ENCODE peak calls at places on chromosomes 6 and 20, in five cellular contexts. G, A, R, O and L are unnamed samples.

GRCh38 chr6:84768442-84769174 is 4.2 kb upstream of the TBX18 start:
- DNase-seq in G (no peak), R (no peak), A (no peak), O (no peak), L (peak)

GRCh38 chr20:18909254-18909653 is 95.7 kb downstream of the SCP2D1 start:
- DNase-seq in G (no peak), A (no peak), O (no peak), R (no peak), L (no peak)

GRCh38 chr20:2042400-2042799 is 48.5 kb upstream of the PDYN start:
- DNase-seq in G (peak), O (peak), A (no peak), R (no peak), L (peak)

GRCh38 chr6:147508073-147508870 is at the start of gene SAMD5:
- DNase-seq in A (no peak), R (peak), O (peak), G (peak), L (peak)

GRCh38 chr6:133187657-133188453 is 53.3 kb upstream of the EYA4 start:
- DNase-seq in O (peak), A (no peak), G (peak), R (no peak), L (no peak)

GRCh38 chr20:62768815-62769287 is 27.4 kb upstream of the MRGBP start:
- DNase-seq in R (peak), A (no peak), G (peak), O (no peak), L (peak)

GRCh38 chr6:89372506-89372901 is 20.0 kb upstream of the UBE2J1 start:
- DNase-seq in R (no peak), A (peak), O (no peak), G (no peak), L (no peak)

GRCh38 chr6:21905531-21905930 is 312.0 kb downstream of the SOX4 start:
- DNase-seq in O (no peak), A (no peak), R (no peak), G (no peak), L (no peak)

GRCh38 chr6:44621846-44622245 is 234.3 kb downstream of the CDC5L start:
- DNase-seq in O (no peak), A (no peak), R (no peak), G (peak), L (no peak)

GRCh38 chr6:16669227-16669626 is 92.0 kb downstream of the ATXN1 start:
- DNase-seq in O (peak), R (peak), G (peak), A (peak), L (peak)

GRCh38 chr6:33926451-33926850 is 122.6 kb upstream of the MLN start:
- DNase-seq in A (peak), G (peak), R (no peak), O (peak), L (peak)

GRCh38 chr6:6661684-6662083 is 73.2 kb downstream of the LY86 start:
- DNase-seq in A (no peak), R (peak), O (peak), G (no peak), L (peak)

GRCh38 chr6:102742033-102742432 is 1348.5 kb downstream of the GRIK2 start:
- DNase-seq in A (no peak), G (no peak), R (no peak), O (peak), L (no peak)

GRCh38 chr6:166815629-166816028 is 140.7 kb downstream of the RNASET2 start:
- DNase-seq in R (no peak), G (peak), A (no peak), O (peak), L (peak)

GRCh38 chr6:46507426-46507825 is 16.2 kb upstream of the RCAN2 start:
- DNase-seq in R (no peak), G (no peak), A (no peak), O (no peak), L (no peak)

GRCh38 chr6:144485531-144485930 is 200.4 kb downstream of the UTRN start:
- DNase-seq in G (no peak), A (no peak), O (no peak), R (no peak), L (no peak)

GRCh38 chr6:43393597-43393996 is 24.1 kb upstream of the ZNF318 start:
- DNase-seq in G (no peak), O (no peak), R (no peak), A (no peak), L (no peak)

GRCh38 chr6:118080547-118080946 is 173.5 kb downstream of the SLC35F1 start:
- DNase-seq in O (peak), R (no peak), A (no peak), G (no peak), L (no peak)

GRCh38 chr6:45326698-45327417 is 1.3 kb upstream of the RUNX2 start:
- DNase-seq in A (no peak), O (no peak), G (no peak), R (no peak), L (no peak)

GRCh38 chr20:9079038-9079731 is 10.3 kb downstream of the PLCB4 start:
- DNase-seq in O (no peak), A (no peak), G (no peak), R (no peak), L (no peak)

GRCh38 chr6:61711849-61712248 is 574.2 kb downstream of the KHDRBS2 start:
- DNase-seq in R (no peak), G (no peak), O (peak), A (peak), L (no peak)

GRCh38 chr20:23047001-23047737 is 2.3 kb downstream of the THBD start:
- DNase-seq in O (peak), R (no peak), A (no peak), G (no peak), L (peak)

GRCh38 chr6:119716668-119717270 is 367.2 kb upstream of the MAN1A1 start:
- DNase-seq in A (no peak), O (no peak), R (no peak), G (no peak), L (no peak)

GRCh38 chr20:5153612-5154542 is 27.1 kb downstream of the CDS2 start:
- DNase-seq in R (peak), O (peak), G (peak), A (peak), L (peak)

GRCh38 chr6:129844118-129844891 is 16.8 kb downstream of the TMEM244 start:
- DNase-seq in G (peak), A (no peak), O (peak), R (peak), L (peak)

GRCh38 chr6:3165631-3166534 is 8.5 kb upstream of the TUBB2A start:
- DNase-seq in O (peak), R (no peak), G (peak), A (no peak), L (no peak)

GRCh38 chr6:149450679-149451360 is 34.0 kb downstream of the ZC3H12D start:
- DNase-seq in A (no peak), G (peak), R (peak), O (no peak), L (no peak)
- TF ChIP-seq EZH2 in A (no peak), G (no peak), R (no peak), O (no peak), L (no peak)

GRCh38 chr20:38728911-38729642 is 4.8 kb downstream of the SLC32A1 start:
- DNase-seq in A (no peak), R (no peak), O (no peak), G (no peak), L (no peak)

GRCh38 chr20:38725959-38726848 is 1.9 kb downstream of the SLC32A1 start:
- DNase-seq in R (peak), O (peak), G (no peak), A (peak), L (no peak)

GRCh38 chr20:38726849-38727601 is 2.7 kb downstream of the SLC32A1 start:
- DNase-seq in R (no peak), O (no peak), G (no peak), A (no peak), L (no peak)

GRCh38 chr20:38728237-38728761 is 4.0 kb downstream of the SLC32A1 start:
- DNase-seq in R (no peak), G (no peak), O (no peak), A (no peak), L (no peak)

DNA sequence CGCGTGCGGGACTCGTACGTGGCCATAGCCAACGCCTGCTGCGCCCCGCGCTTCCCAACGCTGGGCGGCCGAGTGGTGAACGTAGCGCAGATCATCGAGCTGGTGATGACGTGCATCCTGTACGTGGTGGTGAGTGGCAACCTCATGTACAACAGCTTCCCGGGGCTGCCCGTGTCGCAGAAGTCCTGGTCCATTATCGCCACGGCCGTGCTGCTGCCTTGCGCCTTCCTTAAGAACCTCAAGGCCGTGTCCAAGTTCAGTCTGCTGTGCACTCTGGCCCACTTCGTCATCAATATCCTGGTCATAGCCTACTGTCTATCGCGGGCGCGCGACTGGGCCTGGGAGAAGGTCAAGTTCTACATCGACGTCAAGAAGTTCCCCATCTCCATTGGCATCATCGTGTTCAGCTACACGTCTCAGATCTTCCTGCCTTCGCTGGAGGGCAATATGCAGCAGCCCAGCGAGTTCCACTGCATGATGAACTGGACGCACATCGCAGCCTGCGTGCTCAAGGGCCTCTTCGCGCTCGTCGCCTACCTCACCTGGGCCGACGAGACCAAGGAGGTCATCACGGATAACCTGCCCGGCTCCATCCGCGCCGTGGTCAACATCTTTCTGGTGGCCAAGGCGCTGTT is 3.4 kb downstream of the SLC32A1 start:
- DNase-seq in A (no peak), R (no peak), O (no peak), G (no peak), L (no peak)
- TF ChIP-seq EZH2 in A (no peak), R (no peak), O (no peak), G (peak), L (peak)

GRCh38 chr20:58228484-58229197 is at the start of gene ANKRD60:
- DNase-seq in O (no peak), R (no peak), G (peak), A (no peak), L (no peak)
- TF ChIP-seq EZH2 in O (no peak), R (no peak), G (peak), A (no peak), L (peak)

GRCh38 chr20:52104546-52105044 is 87.0 kb downstream of the ZFP64 start:
- DNase-seq in R (no peak), O (no peak), A (no peak), G (peak), L (no peak)
- TF ChIP-seq EZH2 in R (no peak), O (no peak), A (no peak), G (peak), L (peak)

GRCh38 chr20:36314734-36315544 is 8.8 kb downstream of the DLGAP4 start:
- DNase-seq in R (peak), G (no peak), A (no peak), O (no peak), L (no peak)
- TF ChIP-seq EZH2 in R (no peak), G (no peak), A (no peak), O (no peak), L (no peak)

DNA sequence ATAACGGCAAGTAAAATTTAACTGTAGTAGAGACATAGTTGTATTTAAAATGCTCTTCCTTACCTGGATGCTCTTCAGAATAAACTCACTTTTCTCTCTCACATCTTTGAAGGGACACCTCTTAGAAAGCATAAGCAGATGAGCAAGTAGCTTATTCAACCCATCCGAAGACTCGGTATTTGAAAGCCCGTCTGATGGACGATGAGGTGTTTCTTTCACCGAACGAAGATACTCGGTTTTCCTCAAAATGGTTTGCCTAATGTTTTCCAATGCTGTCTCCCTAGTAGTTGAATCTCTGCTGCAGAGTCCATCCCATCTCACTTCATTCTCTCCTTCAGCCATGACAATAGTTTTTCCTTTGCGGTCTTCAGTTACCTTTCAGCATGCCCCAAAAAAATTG is 914 bp downstream of the SESN1 start:
- DNase-seq in R (no peak), A (no peak), G (peak), O (no peak), L (peak)
- TF ChIP-seq EZH2 in R (no peak), A (no peak), G (no peak), O (no peak), L (no peak)

GRCh38 chr20:58043122-58043865 is 185.2 kb downstream of the ANKRD60 start:
- DNase-seq in G (no peak), A (no peak), O (no peak), R (no peak), L (no peak)

GRCh38 chr20:58043866-58044140 is 184.7 kb downstream of the ANKRD60 start:
- DNase-seq in G (no peak), A (no peak), R (no peak), O (no peak), L (no peak)

GRCh38 chr20:58044286-58044685 is 184.2 kb downstream of the ANKRD60 start:
- DNase-seq in R (no peak), A (no peak), O (no peak), G (no peak), L (no peak)

GRCh38 chr20:58040447-58041290 is 187.8 kb downstream of the ANKRD60 start:
- DNase-seq in G (no peak), R (no peak), O (no peak), A (no peak), L (no peak)

DNA sequence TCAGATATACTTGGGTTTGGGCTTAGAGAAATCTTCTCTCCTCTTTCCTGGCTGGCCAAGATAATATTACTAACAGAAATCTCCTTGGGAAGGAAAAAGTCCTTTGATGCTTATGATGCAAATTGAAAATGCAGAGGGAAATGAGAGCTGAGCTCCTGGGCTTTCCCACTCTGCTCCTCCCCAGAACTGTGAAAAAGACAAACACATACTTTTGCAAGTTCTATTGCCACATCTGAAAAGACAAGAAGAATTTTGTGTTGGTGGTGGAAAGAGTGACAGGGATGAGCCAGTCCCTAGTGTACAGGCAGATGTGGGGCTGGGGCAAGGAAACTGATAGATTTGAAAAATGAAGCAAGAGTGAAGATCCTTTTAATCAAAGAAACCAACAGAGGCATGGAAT is 185.8 kb downstream of the ANKRD60 start:
- DNase-seq in O (no peak), G (no peak), A (no peak), R (no peak), L (no peak)
- TF ChIP-seq EZH2 in O (no peak), G (no peak), A (no peak), R (no peak), L (no peak)

DNA sequence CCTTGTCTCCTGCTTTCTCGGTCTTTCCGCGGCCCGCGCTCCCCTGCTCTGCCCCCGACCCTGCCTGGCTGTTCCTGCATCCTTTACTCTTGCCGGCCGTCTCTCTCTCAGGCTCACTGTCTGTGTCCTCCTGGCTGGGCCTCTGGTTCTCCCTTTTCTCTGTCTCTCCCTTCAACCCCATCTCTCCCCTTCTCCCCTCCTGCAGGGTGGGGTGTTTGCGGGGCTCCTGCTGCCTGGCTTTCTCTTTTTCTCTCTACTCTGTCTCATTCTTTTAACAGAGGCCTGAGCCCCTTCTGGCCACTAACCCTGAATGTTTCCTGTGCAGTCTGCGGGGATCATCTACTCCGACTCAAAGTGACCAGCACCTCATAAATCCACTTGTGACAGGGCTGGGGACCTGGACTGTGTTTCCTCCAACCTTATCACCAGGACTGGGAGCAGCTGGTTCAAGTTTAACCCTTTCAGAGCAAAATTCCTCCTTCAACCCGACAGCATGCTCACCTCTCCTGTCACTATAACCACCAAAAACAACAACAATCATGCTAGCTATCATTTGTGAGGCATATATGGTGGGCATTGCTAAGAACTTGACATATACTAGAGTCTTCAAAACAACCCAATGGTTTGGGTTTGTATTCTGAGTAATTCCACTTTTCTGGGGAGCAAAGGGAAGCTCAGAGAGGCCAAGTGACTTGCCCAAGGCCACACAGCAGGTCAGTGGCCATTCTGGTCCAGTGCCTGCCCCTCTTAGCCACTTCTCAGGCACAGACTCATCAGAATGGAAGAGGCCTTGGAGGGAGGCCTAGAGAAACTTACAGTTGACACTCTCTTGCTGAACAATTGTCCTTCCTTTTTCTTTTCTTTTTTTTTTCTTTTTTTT is 811 bp upstream of the RSPO4 start:
- DNase-seq in A (no peak), R (no peak), G (no peak), O (no peak), L (no peak)
- TF ChIP-seq EZH2 in A (no peak), R (no peak), G (no peak), O (no peak), L (peak)

DNA sequence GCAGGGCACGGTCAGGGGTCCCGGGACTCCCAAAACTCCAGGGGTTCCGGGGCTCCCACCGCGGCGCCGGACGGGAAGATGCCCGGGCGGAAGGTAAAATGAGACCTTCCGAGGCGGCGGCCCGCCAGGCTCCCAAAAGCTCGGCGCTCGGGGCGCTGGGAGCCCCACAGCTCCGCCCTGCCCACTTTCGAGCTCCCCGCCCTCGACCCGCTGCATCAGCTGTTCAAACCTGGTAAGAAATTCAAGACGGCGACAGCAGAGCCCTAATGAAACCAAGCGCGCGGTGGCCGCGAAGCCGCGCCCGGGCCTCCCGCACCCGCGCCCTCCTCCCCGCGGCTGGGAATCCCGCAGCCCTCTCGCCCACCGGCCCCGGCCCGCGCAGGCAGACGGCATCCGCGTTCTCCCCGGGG is 369 bp downstream of the SLC4A11 start:
- DNase-seq in R (peak), G (peak), O (peak), A (peak), L (peak)
- TF ChIP-seq EZH2 in R (no peak), G (no peak), O (no peak), A (no peak), L (no peak)

GRCh38 chr6:28695671-28696537 is 170.2 kb downstream of the GPX5 start:
- DNase-seq in A (no peak), O (no peak), R (no peak), G (peak), L (peak)

GRCh38 chr6:28693033-28693750 is 167.5 kb downstream of the GPX5 start:
- DNase-seq in O (no peak), R (no peak), A (no peak), G (peak), L (peak)

DNA sequence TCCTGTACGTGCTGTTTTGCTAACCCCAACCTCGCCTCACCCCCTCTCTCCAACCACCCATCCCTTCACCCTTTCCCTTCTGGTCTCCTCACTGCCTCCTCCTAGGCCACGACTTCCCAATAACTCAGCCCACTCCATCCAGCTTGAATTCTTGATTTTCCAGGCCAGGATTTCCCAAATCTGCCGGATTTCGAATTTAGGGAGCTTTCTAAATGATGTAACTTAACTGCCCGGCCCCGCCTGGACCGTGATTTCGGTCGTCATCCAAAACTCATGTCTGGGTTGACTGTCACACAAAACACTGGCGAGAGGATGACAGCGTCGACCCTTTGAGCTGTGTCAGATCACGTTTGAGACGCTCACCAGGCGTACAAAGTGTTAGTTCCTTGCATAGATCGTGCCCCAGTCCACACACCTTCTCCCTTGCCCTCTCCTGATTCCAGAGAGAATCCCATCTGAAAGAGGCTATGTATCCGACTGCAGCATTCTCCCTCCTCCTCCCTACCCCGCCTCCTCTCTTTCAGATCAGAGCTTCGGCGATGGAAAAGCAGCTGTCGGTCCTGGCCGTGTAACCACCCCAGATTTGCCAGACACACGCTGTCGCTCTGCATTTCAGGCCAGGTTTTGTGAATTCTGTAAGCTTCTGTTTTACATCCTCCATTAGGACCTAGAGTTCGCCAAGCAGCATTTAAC is 168.2 kb downstream of the GPX5 start:
- DNase-seq in A (no peak), O (no peak), R (no peak), G (no peak), L (no peak)
- TF ChIP-seq EZH2 in A (no peak), O (no peak), R (no peak), G (no peak), L (no peak)